ENCODE peak calls at places on chromosome 2, in four cellular contexts. D is upper lobe of right lung; Y is astrocyte of the hippocampus; N is activated CD8-positive, alpha-beta memory T cell treated with anti-CD3 and anti-CD28 coated beads for 4 hours. B is an unnamed sample.
A peak's percentile ranks its signal among the peaks of the same experiment; 100 is the strongest.

GRCh38 chr2:74887445-74887951 is 53.6 kb downstream of the HK2 start:
- DNase-seq in D (no peak), Y (peak; percentile 48), N (no peak), B (no peak)

GRCh38 chr2:25606892-25607291 is 66.5 kb downstream of the DTNB start:
- DNase-seq in D (no peak), Y (peak; percentile 48), N (no peak), B (no peak)

GRCh38 chr2:42934568-42935258 is 142.3 kb upstream of the HAAO start:
- DNase-seq in D (no peak), Y (no peak), N (no peak), B (no peak)

GRCh38 chr2:196804381-196804780 is 4.8 kb downstream of the C2orf66 start:
- DNase-seq in D (no peak), Y (no peak), N (no peak), B (no peak)

GRCh38 chr2:117571590-117572349 is 242.7 kb upstream of the DDX18 start:
- DNase-seq in D (no peak), Y (no peak), N (no peak), B (no peak)

GRCh38 chr2:232214053-232214452 is 164.5 kb upstream of the ALPP start:
- DNase-seq in D (no peak), Y (peak; percentile 85), N (no peak), B (no peak)

GRCh38 chr2:226791056-226791486 is 8.5 kb downstream of the IRS1 start:
- DNase-seq in D (peak; percentile 76), Y (no peak), N (peak; percentile 49), B (no peak)

GRCh38 chr2:201407265-201407664 is 44.0 kb downstream of the TRAK2 start:
- DNase-seq in D (no peak), Y (no peak), N (no peak), B (no peak)

GRCh38 chr2:99900589-99900988 is 241.8 kb downstream of the AFF3 start:
- DNase-seq in D (no peak), Y (no peak), N (no peak), B (peak; percentile 20)

GRCh38 chr2:165572155-165572554 is 102.7 kb downstream of the CSRNP3 start:
- DNase-seq in D (no peak), Y (no peak), N (no peak), B (peak; percentile 46)

B was measured in amygdala.